ENCODE peak calls at places on chromosomes 1 and 21, in ten cellular contexts. Z is aorta; H is thoracic aorta; R is K562; E is colonic mucosa; I is uterus; Y is H9; P is spleen; Q is CD4-positive, alpha-beta memory T cell; K is mucosa of descending colon. G is an unnamed sample. For H3K4me1, the result is how much of the 10 kb centered on the place peaks cover.

GRCh38 chr1:90973897-90974798 is 47.7 kb downstream of the ZNF644 start:
- DNase-seq in Z (no peak), H (no peak), R (peak), E (no peak), I (no peak), Y (no peak), P (no peak), Q (no peak), K (no peak), G (peak)

GRCh38 chr1:197919523-197920301 is 2.5 kb downstream of the LHX9 start:
- DNase-seq in Z (no peak), H (no peak), R (no peak), E (no peak), I (no peak), Y (no peak), P (no peak), Q (peak), K (peak), G (no peak)

GRCh38 chr1:113858418-113858817 is 13.1 kb downstream of the PTPN22 start:
- DNase-seq in Z (no peak), H (no peak), R (no peak), E (no peak), I (no peak), Y (no peak), P (no peak), Q (no peak), K (no peak), G (no peak)

GRCh38 chr1:231027971-231028370 is 12.1 kb downstream of the FAM89A start:
- DNase-seq in Z (no peak), H (no peak), R (no peak), E (no peak), I (no peak), Y (no peak), P (no peak), Q (no peak), K (no peak), G (no peak)

GRCh38 chr1:201739492-201740085 is 89.4 kb upstream of the IPO9 start:
- DNase-seq in Z (peak), H (no peak), R (no peak), E (peak), I (peak), Y (peak), P (peak), Q (peak), K (peak), G (peak)

GRCh38 chr1:207024202-207025143 is 8.1 kb downstream of the C1orf116 start:
- DNase-seq in Z (no peak), H (no peak), R (peak), E (no peak), I (no peak), Y (no peak), P (no peak), Q (no peak), K (no peak), G (no peak)

GRCh38 chr1:27575861-27576331 is 28.0 kb downstream of the AHDC1 start:
- DNase-seq in Z (peak), H (no peak), R (no peak), E (peak), I (peak), Y (peak), P (peak), Q (no peak), K (peak), G (peak)

GRCh38 chr1:229988534-229988933 is 78.5 kb upstream of the GALNT2 start:
- DNase-seq in Z (no peak), H (no peak), R (no peak), E (no peak), I (no peak), Y (no peak), P (no peak), Q (no peak), K (no peak), G (no peak)

GRCh38 chr1:198809247-198809646 is 170.4 kb downstream of the PTPRC start:
- DNase-seq in Z (no peak), H (no peak), R (no peak), E (no peak), I (no peak), Y (no peak), P (no peak), Q (no peak), K (no peak), G (no peak)

GRCh38 chr1:114032271-114033218 is 53.3 kb downstream of the OLFML3 start:
- DNase-seq in Z (no peak), H (no peak), R (no peak), E (no peak), I (no peak), Y (peak), P (no peak), Q (no peak), K (no peak), G (peak)

GRCh38 chr1:165364432-165365133 is 8.1 kb upstream of the LMX1A start:
- DNase-seq in Z (no peak), H (no peak), R (no peak), E (no peak), I (no peak), Y (no peak), P (no peak), Q (no peak), K (no peak), G (peak)

GRCh38 chr1:2976180-2976562 is 45.1 kb upstream of the ACTRT2 start:
- DNase-seq in Z (peak), H (no peak), R (no peak), E (no peak), I (no peak), Y (peak), P (no peak), Q (no peak), K (no peak), G (no peak)

GRCh38 chr1:70874063-70874462 is 173.6 kb downstream of the PTGER3 start:
- DNase-seq in Z (no peak), H (no peak), R (no peak), E (no peak), I (no peak), Y (no peak), P (no peak), Q (no peak), K (no peak), G (no peak)

GRCh38 chr1:168260393-168260792 is 20.3 kb upstream of the TBX19 start:
- DNase-seq in Z (no peak), H (no peak), R (no peak), E (no peak), I (no peak), Y (no peak), P (no peak), Q (no peak), K (no peak), G (no peak)

GRCh38 chr21:39451332-39452206 is at the start of gene SH3BGR:
- DNase-seq in Z (peak), H (peak), R (peak), E (peak), I (peak), Y (peak), P (no peak), Q (no peak), K (no peak), G (no peak)

GRCh38 chr1:104387716-104388508 is 638.2 kb downstream of the AMY1C start:
- DNase-seq in Z (no peak), H (no peak), R (no peak), E (no peak), I (no peak), Y (no peak), P (no peak), Q (no peak), K (no peak), G (no peak)

GRCh38 chr1:113013823-113014222 is 57.8 kb upstream of the SLC16A1 start:
- DNase-seq in Z (no peak), H (no peak), R (no peak), E (no peak), I (no peak), Y (no peak), P (no peak), Q (no peak), K (no peak), G (no peak)

GRCh38 chr21:40765771-40766170 is 81.2 kb downstream of the DSCAM start:
- DNase-seq in Z (no peak), H (no peak), R (no peak), E (no peak), I (no peak), Y (no peak), P (no peak), Q (no peak), K (no peak), G (no peak)

GRCh38 chr1:245234217-245235120 is 79.7 kb downstream of the KIF26B start:
- DNase-seq in Z (no peak), H (no peak), R (no peak), E (no peak), I (no peak), Y (peak), P (no peak), Q (no peak), K (no peak), G (no peak)

GRCh38 chr1:92404661-92405060 is 82.1 kb downstream of the GFI1 start:
- DNase-seq in Z (no peak), H (no peak), R (no peak), E (no peak), I (no peak), Y (no peak), P (no peak), Q (no peak), K (no peak), G (peak)

GRCh38 chr1:26993237-26994019 is at the start of gene TRNP1:
- DNase-seq in Z (peak), H (no peak), R (peak), E (peak), I (peak), Y (peak), P (peak), Q (peak), K (peak), G (peak)

GRCh38 chr1:7928247-7928646 is 12.4 kb downstream of the TNFRSF9 start:
- DNase-seq in Z (no peak), H (no peak), R (no peak), E (no peak), I (no peak), Y (no peak), P (no peak), Q (no peak), K (no peak), G (no peak)

GRCh38 chr1:89148259-89148658 is 22.3 kb upstream of the GBP2 start:
- DNase-seq in Z (no peak), H (no peak), R (no peak), E (no peak), I (no peak), Y (no peak), P (no peak), Q (no peak), K (no peak), G (no peak)

GRCh38 chr1:217524787-217525520 is 105.9 kb downstream of the GPATCH2 start:
- DNase-seq in Z (no peak), H (no peak), R (no peak), E (no peak), I (no peak), Y (no peak), P (no peak), Q (no peak), K (no peak), G (no peak)

GRCh38 chr1:176987016-176987415 is 177.5 kb downstream of the ASTN1 start:
- DNase-seq in Z (no peak), H (no peak), R (no peak), E (no peak), I (no peak), Y (no peak), P (no peak), Q (no peak), K (no peak), G (peak)

GRCh38 chr1:24765308-24765988 is 20.2 kb downstream of the CLIC4 start:
- DNase-seq in Z (no peak), H (no peak), R (peak), E (no peak), I (no peak), Y (no peak), P (no peak), Q (no peak), K (no peak), G (no peak)

GRCh38 chr1:173474097-173474779 is 2.9 kb upstream of the PRDX6 start:
- DNase-seq in Z (no peak), H (no peak), R (no peak), E (peak), I (no peak), Y (no peak), P (no peak), Q (no peak), K (peak), G (no peak)

GRCh38 chr1:184510110-184510509 is 123.3 kb downstream of the C1orf21 start:
- DNase-seq in Z (no peak), H (no peak), R (no peak), E (no peak), I (no peak), Y (no peak), P (no peak), Q (no peak), K (no peak), G (no peak)
- H3K4me1 ChIP-seq in Z (under half), H (under half), R (under half), E (under half), I (under half), Y (under half), P (under half), Q (under half), K (under half), G (under half)

GRCh38 chr1:30339866-30340265 is 383.5 kb downstream of the MATN1 start:
- DNase-seq in Z (no peak), H (no peak), R (no peak), E (no peak), I (no peak), Y (no peak), P (no peak), Q (no peak), K (no peak), G (no peak)
- H3K4me1 ChIP-seq in Z (under half), H (under half), R (under half), E (under half), I (under half), Y (under half), P (under half), Q (under half), K (under half), G (under half)

DNA sequence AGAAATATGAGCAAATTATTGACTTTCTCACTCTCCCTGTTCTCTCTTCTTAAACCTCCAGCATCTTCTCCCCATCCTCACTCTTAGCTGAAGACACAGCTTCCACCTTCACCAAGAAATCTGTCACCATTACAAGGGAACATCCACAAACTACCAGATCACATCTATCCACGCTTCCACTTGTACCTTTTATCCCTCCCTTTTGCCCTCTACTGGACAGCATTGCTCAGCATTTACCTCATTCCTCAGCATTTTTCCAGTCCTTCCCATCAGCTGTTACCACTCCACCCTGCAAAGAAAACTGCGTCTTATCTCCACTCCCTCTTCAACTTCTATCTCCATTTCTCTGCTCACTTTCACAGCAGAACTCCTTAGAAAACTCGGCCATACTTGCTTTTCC is 42.6 kb downstream of the KCNJ6 start:
- DNase-seq in Z (no peak), H (no peak), R (no peak), E (no peak), I (no peak), Y (no peak), P (no peak), Q (no peak), K (no peak), G (no peak)
- H3K4me1 ChIP-seq in Z (under half), H (under half), R (under half), E (under half), I (under half), Y (under half), P (under half), Q (under half), K (under half), G (under half)

DNA sequence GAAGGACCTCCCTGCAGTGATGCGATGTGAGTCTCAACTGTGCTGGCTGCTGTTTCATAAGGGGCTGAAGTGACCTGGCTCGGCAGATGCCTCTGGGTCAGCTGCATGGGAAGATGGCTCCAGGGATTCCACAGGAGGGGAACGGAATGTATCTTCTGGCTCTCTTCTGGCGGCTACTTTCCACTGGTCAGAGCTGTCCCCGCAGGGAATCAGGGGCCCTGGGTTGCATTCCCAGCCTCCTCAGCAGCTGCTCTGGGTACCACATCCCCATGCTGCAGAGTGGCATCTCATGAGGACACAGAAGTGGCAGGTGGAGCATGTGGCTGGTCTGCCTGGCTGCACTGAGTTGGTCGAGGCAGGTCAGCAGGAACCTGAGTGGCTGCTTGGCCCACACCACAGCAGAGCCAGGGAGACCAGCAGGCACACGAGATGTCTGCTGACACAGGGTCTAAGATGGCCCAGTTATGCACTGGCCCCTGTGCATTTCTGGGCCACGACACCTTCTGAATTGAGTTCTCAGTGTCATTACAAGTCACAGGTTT is 42.8 kb downstream of the POFUT2 start:
- DNase-seq in Z (peak), H (no peak), R (no peak), E (no peak), I (no peak), Y (peak), P (peak), Q (no peak), K (no peak), G (no peak)
- H3K4me1 ChIP-seq in Z (under half), H (under half), R (under half), E (under half), I (under half), Y (under half), P (under half), Q (under half), K (under half), G (under half)